ENCODE peak calls at places on chromosomes 11 and 22, in ten cellular contexts. H is kidney; O is cardiac fibroblast; E is GDM1; Q is psoas muscle; C is HCEC 1CT; B is activated T-cell treated with anti-CD3 and anti-CD28 coated beads, Interleukin-2, amount 50 U/mL, for 1 hour; V is right atrium auricular region; U is mesenchymal stem cell; R is T follicular helper cell. L is an unnamed sample.

GRCh38 chr22:48960576-48960975 is 867.1 kb downstream of the BRD1 start:
- DNase-seq in H (no peak), O (no peak), E (no peak), Q (no peak), C (no peak), B (no peak), V (no peak), U (no peak), R (no peak), L (no peak)

GRCh38 chr11:132844956-132845355 is 687.3 kb downstream of the OPCML start:
- DNase-seq in H (no peak), O (peak; percentile 82), E (no peak), Q (no peak), C (peak; percentile 58), B (no peak), V (no peak), U (peak; percentile 65), R (no peak), L (no peak)

GRCh38 chr11:121557348-121557747 is 104.6 kb upstream of the SORL1-AS1 start:
- DNase-seq in H (no peak), O (no peak), E (peak; percentile 2), Q (no peak), C (no peak), B (no peak), V (no peak), U (peak; percentile 21), R (no peak), L (no peak)

GRCh38 chr11:125494987-125495725 is 909 bp downstream of the FEZ1 start:
- DNase-seq in H (peak; percentile 76), O (peak; percentile 49), E (no peak), Q (peak; percentile 47), C (no peak), B (peak; percentile 32), V (no peak), U (peak; percentile 54), R (no peak), L (peak; percentile 64)

GRCh38 chr22:41919357-41920224 is 4.7 kb upstream of the SHISA8 start:
- DNase-seq in H (no peak), O (peak; percentile 31), E (no peak), Q (peak; percentile 64), C (no peak), B (peak; percentile 59), V (no peak), U (peak; percentile 50), R (no peak), L (peak; percentile 93)

GRCh38 chr11:12430351-12430750 is 53.0 kb downstream of the PARVA start:
- DNase-seq in H (no peak), O (peak; percentile 75), E (no peak), Q (no peak), C (peak; percentile 73), B (no peak), V (no peak), U (peak; percentile 58), R (no peak), L (no peak)

GRCh38 chr22:44023404-44024287 is 456 bp upstream of the PARVB start:
- DNase-seq in H (peak; percentile 87), O (peak; percentile 50), E (no peak), Q (peak; percentile 69), C (peak; percentile 27), B (peak; percentile 30), V (peak; percentile 64), U (peak; percentile 61), R (no peak), L (peak; percentile 87)

GRCh38 chr22:39932918-39933649 is 27.1 kb upstream of the TMA7B start:
- DNase-seq in H (no peak), O (peak; percentile 39), E (peak; percentile 36), Q (no peak), C (peak; percentile 14), B (peak; percentile 64), V (no peak), U (peak; percentile 35), R (peak; percentile 33), L (peak; percentile 85)